ENCODE peak calls at places on chromosomes 7 and 10, in seven cellular contexts. U is AG10803, D is GM12878, Z is cardiac muscle cell, H is hepatocyte, V is psoas muscle, O is ovary. J is an unnamed sample.

GRCh38 chr10:15245530-15245929 is 77.0 kb upstream of the NMT2 start:
- DNase-seq in U (no peak), D (no peak), Z (peak), H (no peak), V (no peak), O (no peak), J (no peak)

GRCh38 chr7:80790877-80791276 is 128.0 kb downstream of the SEMA3C start:
- DNase-seq in U (no peak), D (no peak), Z (peak), H (no peak), V (no peak), O (peak), J (no peak)

GRCh38 chr10:108785011-108785410 is 1138.3 kb downstream of the XPNPEP1 start:
- DNase-seq in U (no peak), D (no peak), Z (no peak), H (no peak), V (no peak), O (no peak), J (no peak)

GRCh38 chr10:48659790-48660189 is 24.9 kb upstream of the WDFY4 start:
- DNase-seq in U (no peak), D (no peak), Z (no peak), H (no peak), V (no peak), O (no peak), J (no peak)

GRCh38 chr10:21379143-21379542 is 146.3 kb downstream of the SKIDA1 start:
- DNase-seq in U (no peak), D (no peak), Z (no peak), H (no peak), V (no peak), O (no peak), J (no peak)

GRCh38 chr7:143416565-143417149 is 8.0 kb upstream of the EPHA1 start:
- DNase-seq in U (peak), D (no peak), Z (peak), H (peak), V (no peak), O (no peak), J (no peak)

GRCh38 chr10:7408494-7409044 is 2.3 kb downstream of the SFMBT2 start:
- DNase-seq in U (no peak), D (no peak), Z (peak), H (peak), V (peak), O (peak), J (no peak)

GRCh38 chr10:72688208-72688651 is 3.7 kb upstream of the MCU start:
- DNase-seq in U (peak), D (no peak), Z (no peak), H (peak), V (no peak), O (no peak), J (no peak)

GRCh38 chr10:43851030-43851429 is 202.3 kb upstream of the ZNF32 start:
- DNase-seq in U (no peak), D (no peak), Z (no peak), H (no peak), V (no peak), O (no peak), J (no peak)

GRCh38 chr10:129929343-129930297 is 34.5 kb downstream of the EBF3 start:
- DNase-seq in U (no peak), D (no peak), Z (no peak), H (no peak), V (peak), O (peak), J (no peak)
- TF ChIP-seq CTCF in U (no peak), D (peak), Z (peak), H (no peak), V (no peak), O (no peak), J (no peak)

GRCh38 chr10:111360260-111360925 is 283.6 kb downstream of the ADRA2A start:
- DNase-seq in U (peak), D (peak), Z (peak), H (peak), V (no peak), O (peak), J (no peak)
- TF ChIP-seq CTCF in U (peak), D (peak), Z (no peak), H (peak), V (peak), O (no peak), J (peak)

DNA sequence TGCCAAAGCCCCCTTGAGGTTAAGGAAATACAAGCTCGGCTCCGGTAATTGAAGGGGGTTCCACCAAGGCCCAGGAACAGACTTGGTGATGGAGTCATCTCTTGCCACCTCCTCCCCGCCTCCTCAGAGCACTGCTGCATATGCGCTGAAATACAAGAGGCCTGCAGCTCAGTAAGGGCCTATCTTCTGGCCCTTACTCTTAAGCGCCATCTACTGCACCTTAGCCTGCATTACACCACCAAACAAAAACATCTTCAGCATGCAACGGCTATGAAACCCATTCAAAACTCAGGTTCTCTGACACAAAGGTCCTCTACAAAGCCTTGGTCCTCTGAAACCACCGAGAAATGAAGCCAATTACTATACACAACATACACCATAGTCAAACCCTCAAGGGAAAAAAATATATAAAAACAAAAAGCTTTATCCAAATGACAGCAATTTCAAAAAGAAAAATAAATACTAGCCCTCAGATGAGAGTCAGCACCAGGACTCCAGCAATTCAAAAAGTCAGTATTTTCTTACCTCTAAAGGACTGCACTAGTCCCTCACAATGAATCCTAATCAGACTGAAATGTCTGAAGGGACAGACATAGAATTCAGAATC is 176.8 kb upstream of the TBX20 start:
- DNase-seq in U (no peak), D (no peak), Z (no peak), H (no peak), V (no peak), O (no peak), J (no peak)
- TF ChIP-seq CTCF in U (peak), D (peak), Z (peak), H (no peak), V (peak), O (no peak), J (peak)

GRCh38 chr7:120554960-120555571 is 282.1 kb downstream of the KCND2 start:
- DNase-seq in U (peak), D (peak), Z (peak), H (peak), V (no peak), O (no peak), J (no peak)
- TF ChIP-seq CTCF in U (peak), D (peak), Z (peak), H (peak), V (peak), O (peak), J (peak)

GRCh38 chr10:29130190-29130673 is 158.6 kb upstream of the LYZL1 start:
- DNase-seq in U (peak), D (no peak), Z (peak), H (peak), V (no peak), O (no peak), J (no peak)
- TF ChIP-seq CTCF in U (peak), D (peak), Z (peak), H (peak), V (peak), O (peak), J (peak)

GRCh38 chr10:100727808-100728207 is 17.6 kb upstream of the PAX2 start:
- DNase-seq in U (no peak), D (no peak), Z (no peak), H (no peak), V (no peak), O (no peak), J (no peak)

GRCh38 chr10:100730739-100731602 is 14.4 kb upstream of the PAX2 start:
- DNase-seq in U (peak), D (peak), Z (no peak), H (peak), V (no peak), O (no peak), J (no peak)

GRCh38 chr10:100729877-100730738 is 15.3 kb upstream of the PAX2 start:
- DNase-seq in U (no peak), D (no peak), Z (no peak), H (no peak), V (no peak), O (no peak), J (no peak)

GRCh38 chr10:100731603-100732596 is 13.5 kb upstream of the PAX2 start:
- DNase-seq in U (no peak), D (no peak), Z (no peak), H (no peak), V (no peak), O (no peak), J (no peak)

GRCh38 chr10:100728928-100729876 is 16.2 kb upstream of the PAX2 start:
- DNase-seq in U (peak), D (no peak), Z (peak), H (peak), V (no peak), O (no peak), J (no peak)
- TF ChIP-seq CTCF in U (peak), D (peak), Z (peak), H (peak), V (no peak), O (no peak), J (peak)

DNA sequence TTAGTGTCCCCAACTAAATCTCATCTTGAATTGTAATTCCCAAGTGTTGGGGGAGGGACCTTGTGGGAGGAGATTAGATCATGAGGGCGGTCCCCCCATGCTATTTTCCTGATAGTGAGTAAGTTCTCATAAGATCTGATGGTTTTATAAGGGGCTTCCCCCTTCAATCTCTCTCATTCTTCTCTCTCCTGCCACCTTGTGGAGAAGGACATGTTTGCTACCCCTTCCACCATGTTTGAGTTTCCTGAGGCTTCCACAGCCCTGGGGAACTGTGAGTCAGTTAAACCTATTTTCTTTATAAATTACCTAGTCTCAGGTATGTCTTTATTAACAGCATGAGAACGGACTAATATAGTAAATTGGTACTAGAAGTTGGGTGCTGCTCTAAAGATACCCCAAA is 365.6 kb downstream of the ANKRD7 start:
- DNase-seq in U (no peak), D (no peak), Z (peak), H (peak), V (no peak), O (no peak), J (no peak)
- TF ChIP-seq CTCF in U (no peak), D (peak), Z (no peak), H (peak), V (no peak), O (no peak), J (peak)

GRCh38 chr7:2517678-2518077 is 1.9 kb upstream of the LFNG start:
- DNase-seq in U (no peak), D (no peak), Z (no peak), H (no peak), V (no peak), O (no peak), J (no peak)

GRCh38 chr7:2516194-2516555 is 3.4 kb upstream of the LFNG start:
- DNase-seq in U (no peak), D (no peak), Z (no peak), H (no peak), V (no peak), O (no peak), J (no peak)

GRCh38 chr7:2515424-2516193 is 4.0 kb upstream of the LFNG start:
- DNase-seq in U (peak), D (no peak), Z (no peak), H (no peak), V (no peak), O (no peak), J (no peak)

GRCh38 chr7:2518101-2518500 is 1.5 kb upstream of the LFNG start:
- DNase-seq in U (no peak), D (no peak), Z (no peak), H (no peak), V (no peak), O (no peak), J (no peak)

DNA sequence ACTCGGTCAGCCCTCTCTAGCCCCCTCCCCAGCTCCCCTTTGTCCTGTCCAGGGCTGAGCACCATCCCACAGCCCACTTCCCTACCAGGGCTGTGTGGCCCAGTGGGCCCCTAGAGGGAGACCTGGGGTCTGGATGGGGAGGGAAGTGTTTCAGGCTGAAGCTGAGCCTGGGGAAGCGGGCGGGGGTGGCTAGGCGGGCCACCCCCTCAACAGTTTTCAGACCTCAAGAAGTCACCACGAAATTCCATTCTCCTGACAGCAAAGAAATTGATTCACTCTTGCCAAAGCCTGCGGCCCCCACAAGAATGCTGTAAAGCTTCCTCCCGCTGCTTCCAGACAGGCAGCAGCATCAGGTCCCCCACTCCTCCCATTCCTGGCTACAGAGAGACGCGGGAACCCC is 2.6 kb upstream of the LFNG start:
- DNase-seq in U (peak), D (no peak), Z (no peak), H (no peak), V (no peak), O (no peak), J (no peak)
- TF ChIP-seq CTCF in U (peak), D (no peak), Z (peak), H (no peak), V (no peak), O (no peak), J (no peak)

J was measured in osteocyte.